ENCODE peak calls at places on chromosomes 5 and 9, in four cellular contexts. K, W, R and M are unnamed samples.

GRCh38 chr9:16291921-16292320 is 578.5 kb downstream of the BNC2 start:
- DNase-seq in K (no peak), W (no peak), R (no peak), M (no peak)

GRCh38 chr9:16828335-16829281 is 41.9 kb downstream of the BNC2 start:
- DNase-seq in K (peak; percentile 21), W (no peak), R (peak; percentile 47), M (peak; percentile 67)

GRCh38 chr9:88586452-88586851 is 51.5 kb downstream of the NXNL2 start:
- DNase-seq in K (no peak), W (no peak), R (no peak), M (no peak)

GRCh38 chr5:29077451-29077850 is 2039.1 kb upstream of the CDH9 start:
- DNase-seq in K (no peak), W (no peak), R (no peak), M (no peak)

GRCh38 chr9:129305246-129305645 is 127.2 kb upstream of the IER5L start:
- DNase-seq in K (no peak), W (no peak), R (no peak), M (no peak)

GRCh38 chr5:143791848-143792701 is 19.9 kb upstream of the HMHB1 start:
- DNase-seq in K (no peak), W (no peak), R (no peak), M (no peak)

GRCh38 chr9:97703437-97704326 is 6.5 kb upstream of the XPA start:
- DNase-seq in K (no peak), W (no peak), R (peak; percentile 7), M (no peak)

GRCh38 chr9:129838707-129839259 is 3.5 kb downstream of the USP20 start:
- DNase-seq in K (no peak), W (no peak), R (peak; percentile 23), M (no peak)

GRCh38 chr9:135905380-135906282 is 1.7 kb downstream of the CAMSAP1 start:
- DNase-seq in K (no peak), W (no peak), R (no peak), M (no peak)

GRCh38 chr9:27414215-27414731 is 109.8 kb upstream of the IFNK start:
- DNase-seq in K (peak; percentile 63), W (no peak), R (no peak), M (no peak)

GRCh38 chr5:180366303-180366702 is 13.2 kb upstream of the GFPT2 start:
- DNase-seq in K (no peak), W (no peak), R (no peak), M (no peak)

GRCh38 chr5:96133337-96134094 is 171.9 kb upstream of the ELL2 start:
- DNase-seq in K (no peak), W (no peak), R (no peak), M (no peak)

GRCh38 chr9:3997492-3997891 is 302.4 kb downstream of the GLIS3 start:
- DNase-seq in K (no peak), W (no peak), R (no peak), M (no peak)

GRCh38 chr5:135319928-135320606 is 79.0 kb downstream of the MACROH2A1 start:
- DNase-seq in K (no peak), W (no peak), R (no peak), M (no peak)

GRCh38 chr9:93119953-93120845 is 13.9 kb downstream of the NINJ1 start:
- DNase-seq in K (peak; percentile 72), W (peak; percentile 94), R (peak; percentile 93), M (peak; percentile 22)

GRCh38 chr5:155106221-155106620 is 92.7 kb downstream of the KIF4B start:
- DNase-seq in K (no peak), W (no peak), R (no peak), M (no peak)

GRCh38 chr9:122463828-122464632 is 13.7 kb downstream of the OR1J1 start:
- DNase-seq in K (no peak), W (no peak), R (no peak), M (peak; percentile 31)

GRCh38 chr5:108661030-108661429 is 86.7 kb upstream of the FER start:
- DNase-seq in K (no peak), W (no peak), R (no peak), M (no peak)

GRCh38 chr5:159533197-159533596 is 202.9 kb upstream of the IL12B start:
- DNase-seq in K (no peak), W (no peak), R (no peak), M (no peak)

GRCh38 chr5:78787763-78788162 is 139.2 kb upstream of the LHFPL2 start:
- DNase-seq in K (no peak), W (no peak), R (no peak), M (no peak)

GRCh38 chr9:98871456-98872065 is 64.1 kb downstream of the GALNT12 start:
- DNase-seq in K (no peak), W (no peak), R (no peak), M (no peak)

GRCh38 chr5:155807884-155808576 is 518.9 kb upstream of the SGCD start:
- DNase-seq in K (no peak), W (no peak), R (no peak), M (no peak)

GRCh38 chr5:34791761-34792244 is 47.2 kb upstream of the TTC23L start:
- DNase-seq in K (no peak), W (no peak), R (no peak), M (no peak)

GRCh38 chr9:104606202-104606601 is 775 bp upstream of the OR13C2 start:
- DNase-seq in K (no peak), W (no peak), R (no peak), M (no peak)

GRCh38 chr9:23447166-23447565 is 378.9 kb downstream of the ELAVL2 start:
- DNase-seq in K (no peak), W (no peak), R (no peak), M (no peak)

GRCh38 chr9:133967024-133967741 is 24.9 kb downstream of the VAV2 start:
- DNase-seq in K (no peak), W (no peak), R (no peak), M (no peak)

GRCh38 chr9:138003485-138004190 is 126.1 kb downstream of the CACNA1B start:
- DNase-seq in K (no peak), W (no peak), R (no peak), M (no peak)

GRCh38 chr5:93257616-93258015 is 323.4 kb downstream of the NR2F1-AS1 start:
- DNase-seq in K (no peak), W (no peak), R (no peak), M (no peak)

GRCh38 chr9:112174223-112174964 is 703 bp downstream of the SUSD1 start:
- DNase-seq in K (peak; percentile 84), W (peak; percentile 70), R (no peak), M (peak; percentile 79)

GRCh38 chr9:77453857-77454647 is 194.1 kb downstream of the GNA14 start:
- DNase-seq in K (no peak), W (no peak), R (no peak), M (no peak)

GRCh38 chr9:77447646-77448045 is 200.5 kb downstream of the GNA14 start:
- DNase-seq in K (no peak), W (no peak), R (no peak), M (no peak)

GRCh38 chr9:77451507-77451906 is 196.6 kb downstream of the GNA14 start:
- DNase-seq in K (no peak), W (no peak), R (no peak), M (no peak)

GRCh38 chr9:77450093-77450475 is 198.0 kb downstream of the GNA14 start:
- DNase-seq in K (no peak), W (no peak), R (no peak), M (no peak)

GRCh38 chr9:77449177-77450092 is 198.7 kb downstream of the GNA14 start:
- DNase-seq in K (no peak), W (peak; percentile 68), R (no peak), M (no peak)
- TF ChIP-seq CTCF in K (no peak), W (no peak), R (no peak), M (no peak)

GRCh38 chr5:127396490-127397155 is 106.0 kb downstream of the MEGF10 start:
- DNase-seq in K (no peak), W (no peak), R (no peak), M (no peak)
- TF ChIP-seq CTCF in K (no peak), W (no peak), R (no peak), M (no peak)

DNA sequence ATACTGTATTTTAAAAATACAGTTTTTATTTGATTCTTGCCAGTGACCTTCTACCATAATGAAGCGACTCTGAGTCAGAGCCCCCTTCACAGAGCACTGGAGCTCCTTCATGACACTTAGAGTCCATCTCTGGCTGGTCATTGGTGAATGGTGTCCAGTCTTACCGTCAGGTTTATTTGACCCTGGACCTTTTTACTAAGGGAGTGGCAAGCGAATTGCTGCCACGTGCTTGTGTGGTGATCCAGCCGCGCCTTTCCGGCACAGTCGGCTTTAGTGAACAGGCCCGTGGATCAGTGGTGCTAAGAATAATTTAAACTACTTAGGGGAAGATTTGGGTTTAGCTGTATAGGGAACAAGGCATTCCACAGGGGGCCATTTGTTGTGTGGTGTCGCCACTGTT is 48.5 kb downstream of the PRRC2B start:
- DNase-seq in K (no peak), W (no peak), R (no peak), M (no peak)
- TF ChIP-seq CTCF in K (no peak), W (no peak), R (no peak), M (no peak)

GRCh38 chr9:12697719-12698118 is 4.5 kb downstream of the TYRP1 start:
- DNase-seq in K (no peak), W (no peak), R (no peak), M (no peak)

GRCh38 chr9:12698986-12699385 is 5.8 kb downstream of the TYRP1 start:
- DNase-seq in K (no peak), W (no peak), R (no peak), M (no peak)

GRCh38 chr9:12696931-12697622 is 3.9 kb downstream of the TYRP1 start:
- DNase-seq in K (no peak), W (no peak), R (no peak), M (no peak)

GRCh38 chr9:12698293-12698692 is 5.1 kb downstream of the TYRP1 start:
- DNase-seq in K (no peak), W (no peak), R (peak; percentile 23), M (no peak)

GRCh38 chr9:12699529-12699928 is 6.3 kb downstream of the TYRP1 start:
- DNase-seq in K (no peak), W (no peak), R (no peak), M (no peak)
- TF ChIP-seq CTCF in K (no peak), W (no peak), R (peak; percentile 40), M (peak; percentile 50)

GRCh38 chr5:170571331-170571731 is 67.5 kb downstream of the KCNIP1 start:
- DNase-seq in K (no peak), W (no peak), R (no peak), M (no peak)
- TF ChIP-seq CTCF in K (no peak), W (no peak), R (no peak), M (no peak)

DNA sequence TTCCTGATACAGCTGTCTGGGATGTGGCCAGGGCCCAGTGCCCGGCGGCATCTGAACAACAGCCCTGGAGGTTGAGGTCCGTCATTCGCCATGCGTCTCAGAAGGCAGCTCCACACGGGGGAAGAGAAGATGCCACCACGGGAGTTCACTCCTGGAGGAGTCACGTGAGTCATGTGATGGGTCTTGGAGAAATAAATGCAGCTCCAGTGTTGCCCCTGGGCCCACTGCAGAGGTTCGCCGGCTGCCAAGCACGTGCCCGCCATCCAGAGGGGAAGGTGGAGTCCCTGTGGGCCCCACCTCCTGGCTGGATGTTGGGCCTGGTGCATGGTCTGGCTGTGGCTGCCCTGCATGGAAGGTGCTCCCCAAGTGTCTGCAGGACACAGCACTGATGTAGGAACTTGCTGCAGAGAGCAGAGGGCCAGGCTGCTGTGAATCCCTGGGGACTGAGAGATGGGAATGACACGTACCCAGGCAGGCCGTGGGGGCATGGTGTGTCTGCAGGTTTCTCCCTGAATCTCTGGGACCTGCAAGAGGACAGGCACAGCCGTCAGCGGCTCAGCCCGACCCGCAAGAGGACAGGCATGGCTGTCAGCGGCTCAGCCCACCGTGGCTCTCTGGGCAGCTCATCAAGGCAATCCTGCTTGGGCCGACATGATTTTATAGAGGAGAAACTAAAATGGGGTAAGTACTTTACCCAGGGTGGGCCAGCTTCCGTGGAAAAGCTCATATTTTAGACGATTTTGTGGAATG is 418.3 kb upstream of the IRX4 start:
- DNase-seq in K (no peak), W (no peak), R (no peak), M (no peak)
- TF ChIP-seq CTCF in K (no peak), W (no peak), R (no peak), M (no peak)